ENCODE peak calls at places on chromosomes 7 and 10, in five cellular contexts. Z, S, R, H and C are unnamed samples.

GRCh38 chr10:118238573-118239240 is 103.4 kb downstream of the FAM204A start:
- DNase-seq in H (no peak), Z (no peak), R (no peak), S (no peak), C (no peak)

GRCh38 chr7:137873524-137873923 is 26.8 kb upstream of the DGKI start:
- DNase-seq in R (no peak), Z (no peak), S (no peak), H (no peak), C (no peak)

GRCh38 chr7:50857804-50858203 is 75.1 kb upstream of the GRB10 start:
- DNase-seq in Z (peak; percentile 56), H (no peak), R (no peak), S (no peak), C (no peak)

GRCh38 chr7:45174328-45174610 is 16.7 kb downstream of the RAMP3 start:
- DNase-seq in Z (peak; percentile 5), R (no peak), H (no peak), S (no peak), C (no peak)

GRCh38 chr10:31372439-31372838 is 53.4 kb downstream of the ZEB1 start:
- DNase-seq in R (no peak), H (no peak), S (no peak), Z (no peak), C (no peak)

GRCh38 chr7:378041-378420 is 88.1 kb downstream of the FOXL3 start:
- DNase-seq in H (no peak), S (no peak), R (no peak), Z (no peak), C (peak; percentile 14)

GRCh38 chr7:134126937-134127848 is at the start of gene LRGUK:
- DNase-seq in S (peak; percentile 78), Z (peak; percentile 85), H (peak; percentile 91), R (peak; percentile 82), C (peak; percentile 82)

GRCh38 chr10:474946-475345 is 214.5 kb downstream of the DIP2C start:
- DNase-seq in H (no peak), R (no peak), S (no peak), Z (no peak), C (no peak)

GRCh38 chr10:74071151-74071550 is 73.2 kb downstream of the VCL start:
- DNase-seq in H (no peak), Z (no peak), R (no peak), S (peak; percentile 84), C (no peak)

DNA sequence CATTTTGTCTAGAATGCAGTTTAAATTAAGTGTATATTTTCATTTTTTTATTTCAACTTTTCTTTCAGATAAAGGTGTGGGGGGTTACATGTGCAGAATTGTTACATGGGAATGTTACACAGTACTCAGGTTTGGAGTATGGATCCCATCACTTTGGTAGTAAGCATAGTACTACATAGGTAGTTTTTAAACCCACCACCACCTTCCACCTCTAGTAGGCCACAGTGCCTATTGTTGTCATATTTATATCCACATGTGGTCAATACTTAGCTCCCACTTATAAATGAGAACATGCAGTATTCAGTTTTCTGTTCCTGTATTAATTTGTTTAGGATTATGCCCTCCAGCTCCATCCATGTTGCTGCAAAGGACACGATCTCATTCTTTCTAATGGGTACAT is 200.6 kb downstream of the CCDC7 start:
- DNase-seq in Z (no peak), S (no peak), H (no peak), R (no peak), C (no peak)
- H3K27ac ChIP-seq in Z (no peak overlapping the region), S (no peak overlapping the region), H (no peak overlapping the region), R (no peak overlapping the region), C (no peak overlapping the region)

DNA sequence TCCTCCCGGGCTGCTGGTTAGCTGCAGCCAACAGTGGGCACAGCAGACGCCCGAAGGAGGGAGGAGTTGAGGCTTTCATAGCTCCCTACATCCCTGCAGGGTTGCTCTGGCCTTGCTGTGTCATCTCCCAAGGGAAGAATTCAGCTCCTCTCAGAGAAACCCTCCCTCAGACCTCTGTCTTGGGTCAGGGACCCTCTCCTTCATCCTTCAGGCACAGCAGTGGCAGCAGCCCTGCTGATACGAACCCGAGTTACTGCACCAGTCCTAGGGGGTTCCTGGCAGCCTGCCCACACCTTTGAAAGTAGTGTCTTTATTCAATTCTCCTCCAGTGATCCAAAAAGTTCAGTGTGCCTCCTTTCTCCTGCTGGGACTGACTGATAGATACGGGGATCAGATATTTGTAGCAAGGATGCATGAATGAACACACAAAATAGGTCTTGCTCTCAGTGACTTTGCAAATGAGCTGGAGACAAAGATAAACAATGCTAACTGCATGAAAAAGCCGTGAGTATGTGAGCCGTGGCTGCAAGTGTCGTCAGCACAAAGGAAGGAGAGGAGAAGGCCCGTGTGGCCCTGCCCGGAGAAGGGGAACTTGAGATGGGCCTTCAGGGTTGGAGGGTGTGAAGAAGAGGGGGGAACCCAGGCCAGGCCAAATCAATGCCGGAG is 136.6 kb downstream of the PRKAG2 start:
- DNase-seq in S (no peak), Z (no peak), H (peak; percentile 76), R (no peak), C (no peak)
- H3K4me1 ChIP-seq in S (peaks cover 15% of the 10 kb centered on the region), Z (peaks cover 23% of the 10 kb centered on the region), H (peaks cover 44% of the 10 kb centered on the region), R (no peaks in the 10 kb centered on the region), C (peaks cover 19% of the 10 kb centered on the region)

GRCh38 chr10:132783865-132784581 is 1.9 kb downstream of the NKX6-2 start:
- DNase-seq in R (no peak), H (peak; percentile 42), S (no peak), Z (no peak), C (no peak)
- H3K27me3 ChIP-seq in R (no peaks in the 10 kb centered on the region), H (peaks cover 92% of the 10 kb centered on the region), S (peaks cover 33% of the 10 kb centered on the region), Z (no peaks in the 10 kb centered on the region), C (no peaks in the 10 kb centered on the region)

GRCh38 chr10:92108120-92108519 is 182.8 kb downstream of the CPEB3 start:
- DNase-seq in Z (no peak), S (no peak), H (no peak), R (no peak), C (no peak)

GRCh38 chr10:92103376-92104084 is 180.0 kb downstream of the BTAF1 start:
- DNase-seq in R (no peak), S (no peak), Z (no peak), H (no peak), C (no peak)

DNA sequence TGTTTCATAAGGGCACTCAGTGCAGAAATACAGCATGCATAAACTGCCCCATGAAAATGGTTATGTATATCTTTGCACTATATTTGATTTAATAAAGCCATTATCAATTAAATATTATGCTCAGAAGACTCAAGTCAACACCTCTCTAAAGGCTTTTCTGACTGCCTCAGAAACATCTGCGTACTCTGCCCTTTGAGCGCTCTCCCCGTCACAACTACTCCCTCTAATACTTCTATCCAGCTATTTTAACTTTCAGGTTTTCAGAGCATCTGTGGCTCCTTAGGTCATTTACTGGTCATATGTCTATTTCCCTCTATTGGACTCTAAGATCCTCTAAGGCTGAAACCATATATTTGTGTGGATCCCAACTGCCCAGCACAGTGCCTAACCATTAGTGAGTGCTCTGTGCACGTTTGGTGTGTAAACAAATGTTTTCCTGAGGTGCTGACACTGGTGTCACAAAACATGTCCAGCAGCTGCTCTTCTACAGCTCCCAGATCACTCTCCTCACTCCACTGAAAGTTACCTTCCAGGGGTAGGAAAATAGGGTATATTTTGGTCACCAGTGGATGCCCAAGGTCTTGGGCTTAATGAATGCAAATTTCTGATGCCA is 179.1 kb downstream of the BTAF1 start:
- DNase-seq in Z (no peak), R (no peak), H (no peak), S (no peak), C (no peak)
- H3K27ac ChIP-seq in Z (no peak overlapping the region), R (no peak overlapping the region), H (no peak overlapping the region), S (no peak overlapping the region), C (no peak overlapping the region)

GRCh38 chr10:79058899-79059771 is 9.6 kb upstream of the ZMIZ1 start:
- DNase-seq in S (no peak), Z (peak; percentile 88), H (no peak), R (no peak), C (no peak)

GRCh38 chr10:79055892-79056291 is 12.9 kb upstream of the ZMIZ1 start:
- DNase-seq in Z (no peak), H (no peak), R (no peak), S (no peak), C (no peak)

GRCh38 chr10:79056736-79057391 is 11.9 kb upstream of the ZMIZ1 start:
- DNase-seq in R (no peak), S (no peak), Z (peak; percentile 10), H (peak; percentile 48), C (no peak)

GRCh38 chr10:79056361-79056735 is 12.4 kb upstream of the ZMIZ1 start:
- DNase-seq in Z (peak; percentile 9), H (no peak), R (no peak), S (no peak), C (no peak)

GRCh38 chr10:79057481-79058275 is 11.1 kb upstream of the ZMIZ1 start:
- DNase-seq in R (no peak), Z (peak; percentile 71), H (no peak), S (no peak), C (no peak)
- H3K4me1 ChIP-seq in R (no peaks in the 10 kb centered on the region), Z (peaks cover 75% of the 10 kb centered on the region), H (peaks cover 21% of the 10 kb centered on the region), S (no peaks in the 10 kb centered on the region), C (peaks cover 6% of the 10 kb centered on the region)

GRCh38 chr10:78805176-78805575 is 263.6 kb upstream of the ZMIZ1 start:
- DNase-seq in Z (peak; percentile 50), R (no peak), H (no peak), S (peak; percentile 98), C (no peak)
- H3K27me3 ChIP-seq in Z (no peaks in the 10 kb centered on the region), R (peaks cover 13% of the 10 kb centered on the region), H (no peaks in the 10 kb centered on the region), S (peaks cover 3% of the 10 kb centered on the region), C (no peaks in the 10 kb centered on the region)

GRCh38 chr7:22457471-22457870 is 42.5 kb downstream of the STEAP1B start:
- DNase-seq in S (no peak), Z (no peak), H (no peak), R (no peak), C (no peak)
- H3K27ac ChIP-seq in S (no peak overlapping the region), Z (no peak overlapping the region), H (no peak overlapping the region), R (no peak overlapping the region), C (no peak overlapping the region)

GRCh38 chr7:155848691-155849690 is 36.7 kb upstream of the SHH start:
- DNase-seq in H (no peak), Z (no peak), R (no peak), S (no peak), C (no peak)
- H3K4me1 ChIP-seq in H (no peaks in the 10 kb centered on the region), Z (peaks cover 6% of the 10 kb centered on the region), R (no peaks in the 10 kb centered on the region), S (no peaks in the 10 kb centered on the region), C (no peaks in the 10 kb centered on the region)